ENCODE peak calls at places on chromosomes 1 and 21, in nine cellular contexts. H is dorsolateral prefrontal cortex; Y is RWPE1; G is DND-41; J is heart right ventricle; X is cardiac fibroblast; S is CD8-positive, alpha-beta T cell; K is suprapubic skin; L is A549. Q is an unnamed sample.

GRCh38 chr1:225752245-225752644 is 25.4 kb upstream of the SRP9 start:
- DNase-seq in H (no peak), Y (no peak), G (no peak), J (no peak), X (no peak), S (no peak), K (no peak), L (no peak), Q (no peak)

GRCh38 chr1:156081174-156082110 is 823 bp downstream of the MEX3A start:
- DNase-seq in H (no peak), Y (no peak), G (peak), J (no peak), X (no peak), S (no peak), K (no peak), L (no peak), Q (no peak)

GRCh38 chr1:8137406-8138244 is 111.5 kb upstream of the ERRFI1 start:
- DNase-seq in H (peak), Y (peak), G (no peak), J (peak), X (peak), S (no peak), K (no peak), L (no peak), Q (no peak)

GRCh38 chr21:34640858-34641257 is 25.9 kb upstream of the RCAN1 start:
- DNase-seq in H (no peak), Y (peak), G (peak), J (no peak), X (peak), S (no peak), K (no peak), L (peak), Q (no peak)

GRCh38 chr1:2416403-2416802 is 4.0 kb upstream of the PEX10 start:
- DNase-seq in H (no peak), Y (no peak), G (peak), J (no peak), X (no peak), S (no peak), K (no peak), L (no peak), Q (peak)

GRCh38 chr1:156421062-156421938 is 52.3 kb downstream of the RHBG start:
- DNase-seq in H (peak), Y (peak), G (no peak), J (peak), X (peak), S (peak), K (peak), L (peak), Q (peak)

GRCh38 chr1:232382671-232383070 is 247.3 kb downstream of the SIPA1L2 start:
- DNase-seq in H (no peak), Y (no peak), G (no peak), J (no peak), X (peak), S (no peak), K (no peak), L (no peak), Q (no peak)

GRCh38 chr21:41143596-41144325 is 24.2 kb upstream of the BACE2 start:
- DNase-seq in H (no peak), Y (no peak), G (no peak), J (no peak), X (no peak), S (no peak), K (no peak), L (no peak), Q (no peak)

GRCh38 chr1:162632234-162632666 is at the start of gene DDR2:
- DNase-seq in H (no peak), Y (no peak), G (no peak), J (peak), X (peak), S (no peak), K (peak), L (no peak), Q (no peak)

GRCh38 chr1:24020032-24020431 is 39.9 kb upstream of the SRSF10 start:
- DNase-seq in H (no peak), Y (no peak), G (no peak), J (peak), X (peak), S (no peak), K (no peak), L (no peak), Q (no peak)

GRCh38 chr21:41861987-41862386 is 17.2 kb downstream of the PRDM15 start:
- DNase-seq in H (no peak), Y (no peak), G (no peak), J (no peak), X (no peak), S (no peak), K (no peak), L (no peak), Q (no peak)

GRCh38 chr1:2823921-2824660 is 22.6 kb upstream of the TTC34 start:
- DNase-seq in H (no peak), Y (no peak), G (no peak), J (no peak), X (no peak), S (no peak), K (no peak), L (no peak), Q (no peak)

GRCh38 chr21:14762734-14763694 is 216.9 kb upstream of the SAMSN1 start:
- DNase-seq in H (no peak), Y (no peak), G (no peak), J (no peak), X (no peak), S (no peak), K (no peak), L (no peak), Q (no peak)

GRCh38 chr1:213982814-213983588 is 4.8 kb upstream of the PROX1 start:
- DNase-seq in H (no peak), Y (no peak), G (no peak), J (no peak), X (no peak), S (no peak), K (no peak), L (no peak), Q (no peak)
- TF ChIP-seq CTCF in H (peak), Y (no peak), G (no peak), J (no peak), X (no peak), S (no peak), K (no peak), L (no peak), Q (no peak)

GRCh38 chr21:44074315-44074958 is 32.8 kb upstream of the PWP2 start:
- DNase-seq in H (no peak), Y (no peak), G (no peak), J (no peak), X (no peak), S (peak), K (no peak), L (no peak), Q (no peak)

GRCh38 chr21:44067011-44067839 is 40.0 kb upstream of the PWP2 start:
- DNase-seq in H (no peak), Y (no peak), G (no peak), J (no peak), X (no peak), S (no peak), K (peak), L (no peak), Q (no peak)

GRCh38 chr21:44070391-44070790 is 36.8 kb upstream of the PWP2 start:
- DNase-seq in H (no peak), Y (no peak), G (no peak), J (no peak), X (no peak), S (no peak), K (peak), L (no peak), Q (no peak)

GRCh38 chr21:44072111-44072510 is 35.1 kb upstream of the PWP2 start:
- DNase-seq in H (no peak), Y (no peak), G (no peak), J (no peak), X (no peak), S (no peak), K (no peak), L (no peak), Q (no peak)

GRCh38 chr21:44071359-44072104 is 35.7 kb upstream of the PWP2 start:
- DNase-seq in H (no peak), Y (no peak), G (no peak), J (no peak), X (no peak), S (no peak), K (no peak), L (no peak), Q (no peak)
- TF ChIP-seq CTCF in H (no peak), Y (no peak), G (no peak), J (no peak), X (no peak), S (no peak), K (no peak), L (no peak), Q (no peak)

GRCh38 chr1:96967311-96967710 is 245.7 kb downstream of the PTBP2 start:
- DNase-seq in H (no peak), Y (no peak), G (no peak), J (no peak), X (no peak), S (no peak), K (no peak), L (no peak), Q (no peak)

GRCh38 chr1:96968582-96969378 is 247.2 kb downstream of the PTBP2 start:
- DNase-seq in H (no peak), Y (no peak), G (no peak), J (no peak), X (peak), S (no peak), K (no peak), L (no peak), Q (no peak)

GRCh38 chr1:96964761-96965160 is 243.2 kb downstream of the PTBP2 start:
- DNase-seq in H (no peak), Y (no peak), G (no peak), J (no peak), X (no peak), S (no peak), K (no peak), L (no peak), Q (no peak)

GRCh38 chr1:96969656-96970163 is 248.1 kb downstream of the PTBP2 start:
- DNase-seq in H (no peak), Y (no peak), G (no peak), J (no peak), X (no peak), S (no peak), K (no peak), L (no peak), Q (no peak)

DNA sequence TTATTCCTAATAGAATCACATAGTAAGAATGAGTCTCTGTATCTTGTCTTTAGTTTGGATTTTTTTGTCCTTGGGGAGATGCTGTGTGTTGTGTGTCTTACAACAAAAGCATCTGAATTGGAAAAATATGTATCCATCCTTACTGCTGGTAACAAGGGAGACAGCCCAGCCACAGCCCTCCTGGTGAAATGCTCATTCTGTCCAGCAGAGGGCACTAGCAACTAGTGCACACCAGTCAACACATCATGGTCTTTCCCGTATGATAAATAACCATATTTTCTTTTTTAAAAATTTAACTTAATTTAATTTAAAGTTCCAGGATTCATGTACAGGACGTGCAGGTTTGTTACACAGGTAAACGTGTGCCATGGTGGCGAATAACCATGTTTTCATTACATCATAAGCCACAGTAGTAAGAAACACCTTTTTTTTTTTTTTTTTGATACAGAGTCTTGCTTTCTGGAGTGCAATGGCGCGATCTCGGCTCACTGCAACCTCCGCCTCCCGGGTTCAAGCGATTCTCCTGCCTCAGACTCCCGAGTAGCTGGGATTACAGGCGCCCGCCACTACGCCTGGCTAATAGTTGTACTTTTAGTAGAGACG is 245.1 kb downstream of the PTBP2 start:
- DNase-seq in H (peak), Y (peak), G (peak), J (peak), X (peak), S (peak), K (peak), L (peak), Q (peak)
- TF ChIP-seq CTCF in H (peak), Y (peak), G (peak), J (peak), X (peak), S (peak), K (peak), L (peak), Q (peak)

GRCh38 chr1:100053727-100054126 is 79.0 kb downstream of the SASS6 start:
- DNase-seq in H (no peak), Y (no peak), G (no peak), J (no peak), X (no peak), S (no peak), K (no peak), L (no peak), Q (no peak)
- TF ChIP-seq CTCF in H (no peak), Y (no peak), G (no peak), J (no peak), X (no peak), S (no peak), K (no peak), L (no peak), Q (no peak)

DNA sequence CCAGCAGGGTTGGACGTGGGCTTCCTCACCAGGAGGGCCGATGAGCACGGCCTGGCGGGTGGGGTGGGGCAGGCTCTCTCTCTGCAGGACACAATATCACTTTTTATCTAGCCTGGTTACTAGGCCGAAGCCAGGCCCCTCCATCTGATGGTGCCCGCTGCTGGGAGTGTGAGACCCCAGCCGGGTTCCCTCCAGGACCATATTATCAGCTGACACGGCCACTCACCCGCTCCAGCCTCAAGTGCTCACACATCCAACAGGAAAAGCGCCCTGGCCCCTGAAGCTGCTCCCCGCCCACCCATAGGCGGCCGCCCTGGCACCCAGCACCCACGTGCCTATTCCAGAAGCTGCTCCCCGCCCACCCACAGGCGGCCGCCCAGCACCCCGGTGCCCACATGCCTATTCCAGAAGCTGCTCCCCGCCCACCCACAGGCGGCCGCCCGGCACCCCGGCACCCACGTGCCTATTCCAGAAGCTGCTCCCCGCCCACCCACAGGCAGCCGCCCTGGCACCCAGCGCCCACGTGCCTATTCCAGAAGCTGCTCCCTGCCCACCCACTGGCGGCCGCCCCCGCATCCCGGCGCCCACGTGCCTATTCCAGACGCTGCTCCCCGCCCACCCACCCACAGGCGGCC is 5.0 kb downstream of the SLC19A1 start:
- DNase-seq in H (no peak), Y (no peak), G (no peak), J (no peak), X (no peak), S (no peak), K (peak), L (no peak), Q (no peak)
- TF ChIP-seq CTCF in H (no peak), Y (no peak), G (no peak), J (no peak), X (no peak), S (no peak), K (no peak), L (no peak), Q (no peak)

GRCh38 chr1:85583355-85584263 is 3.0 kb downstream of the CCN1 start:
- DNase-seq in H (no peak), Y (no peak), G (no peak), J (no peak), X (no peak), S (no peak), K (no peak), L (no peak), Q (no peak)
- TF ChIP-seq CTCF in H (no peak), Y (no peak), G (no peak), J (no peak), X (no peak), S (no peak), K (no peak), L (no peak), Q (no peak)

DNA sequence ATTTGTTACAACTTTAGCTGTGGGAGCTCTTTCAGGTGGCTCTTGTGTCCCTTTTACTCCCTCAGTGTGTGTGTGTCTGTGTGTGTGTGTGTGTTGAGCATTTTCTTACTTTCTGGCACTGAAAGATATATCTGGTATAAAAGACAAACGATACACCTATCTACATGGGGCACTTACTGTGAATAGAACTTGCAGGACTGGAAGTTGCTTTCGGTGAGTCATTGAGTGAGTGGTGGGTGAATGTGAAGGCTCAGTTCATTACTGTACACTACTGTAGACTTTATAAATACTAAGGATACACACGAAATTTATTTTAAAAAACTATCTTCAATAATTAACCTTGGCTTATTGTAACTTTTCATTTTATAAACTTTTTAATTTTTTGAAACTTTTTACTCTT is 38.7 kb downstream of the BTBD8 start:
- DNase-seq in H (no peak), Y (peak), G (no peak), J (no peak), X (peak), S (no peak), K (no peak), L (no peak), Q (no peak)
- TF ChIP-seq CTCF in H (no peak), Y (no peak), G (no peak), J (no peak), X (no peak), S (no peak), K (no peak), L (no peak), Q (no peak)

GRCh38 chr1:40630488-40631223 is 34.8 kb downstream of the RIMS3 start:
- DNase-seq in H (peak), Y (no peak), G (peak), J (no peak), X (peak), S (no peak), K (no peak), L (peak), Q (no peak)
- TF ChIP-seq CTCF in H (peak), Y (no peak), G (peak), J (peak), X (peak), S (no peak), K (peak), L (peak), Q (no peak)